ENCODE peak calls at places on chromosomes 7 and 10, in nine cellular contexts. V is K562, E is transverse colon, L is vagina, X is prostate gland, W is stomach, K is esophagus muscularis mucosa, R is GM12878, N is endothelial cell of umbilical vein. M is an unnamed sample.

GRCh38 chr7:130008941-130009847 is 42.0 kb downstream of the ZC3HC1 start:
- DNase-seq in V (no peak), E (peak), L (no peak), X (peak), W (peak), K (no peak), R (no peak), N (peak), M (no peak)

GRCh38 chr7:2956526-2957368 is 86.9 kb downstream of the CARD11 start:
- DNase-seq in V (peak), E (no peak), L (no peak), X (peak), W (no peak), K (no peak), R (no peak), N (peak), M (no peak)

GRCh38 chr10:3469639-3470020 is 297.0 kb upstream of the PITRM1 start:
- DNase-seq in V (no peak), E (no peak), L (no peak), X (no peak), W (no peak), K (no peak), R (no peak), N (no peak), M (no peak)

GRCh38 chr7:78175744-78176143 is 377.2 kb downstream of the PHTF2 start:
- DNase-seq in V (no peak), E (no peak), L (no peak), X (no peak), W (no peak), K (peak), R (no peak), N (peak), M (no peak)

GRCh38 chr10:79399242-79399831 is 46.1 kb downstream of the ZCCHC24 start:
- DNase-seq in V (peak), E (peak), L (peak), X (peak), W (peak), K (no peak), R (no peak), N (peak), M (no peak)

GRCh38 chr7:106344206-106344605 is 59.4 kb upstream of the NAMPT start:
- DNase-seq in V (no peak), E (no peak), L (no peak), X (no peak), W (no peak), K (no peak), R (no peak), N (no peak), M (no peak)

GRCh38 chr7:114656471-114656870 is 241.9 kb downstream of the FOXP2 start:
- DNase-seq in V (no peak), E (no peak), L (no peak), X (no peak), W (no peak), K (no peak), R (no peak), N (no peak), M (no peak)

GRCh38 chr7:16753932-16754571 is 497 bp downstream of the TSPAN13 start:
- DNase-seq in V (peak), E (peak), L (no peak), X (peak), W (peak), K (no peak), R (no peak), N (peak), M (no peak)

GRCh38 chr10:132689721-132690360 is 96.1 kb downstream of the NKX6-2 start:
- DNase-seq in V (no peak), E (no peak), L (no peak), X (no peak), W (no peak), K (no peak), R (no peak), N (no peak), M (no peak)

GRCh38 chr10:125451319-125451718 is 231.6 kb downstream of the TEX36 start:
- DNase-seq in V (no peak), E (no peak), L (no peak), X (no peak), W (no peak), K (peak), R (no peak), N (no peak), M (no peak)

GRCh38 chr10:11177926-11178453 is 160.3 kb downstream of the CELF2 start:
- DNase-seq in V (peak), E (peak), L (peak), X (no peak), W (no peak), K (no peak), R (no peak), N (no peak), M (no peak)

GRCh38 chr10:62017141-62017870 is 115.8 kb downstream of the ARID5B start:
- DNase-seq in V (no peak), E (no peak), L (no peak), X (no peak), W (no peak), K (no peak), R (no peak), N (no peak), M (no peak)

GRCh38 chr10:121112618-121113384 is 261.6 kb downstream of the WDR11 start:
- DNase-seq in V (no peak), E (no peak), L (no peak), X (no peak), W (no peak), K (no peak), R (no peak), N (no peak), M (no peak)

GRCh38 chr7:105691029-105691691 is 109.9 kb upstream of the EFCAB10 start:
- DNase-seq in V (no peak), E (peak), L (no peak), X (no peak), W (no peak), K (no peak), R (no peak), N (peak), M (no peak)

GRCh38 chr10:63539377-63539776 is 18.2 kb downstream of the REEP3 start:
- DNase-seq in V (no peak), E (no peak), L (no peak), X (no peak), W (no peak), K (no peak), R (no peak), N (no peak), M (no peak)

GRCh38 chr10:20254078-20254477 is 437.8 kb downstream of the PLXDC2 start:
- DNase-seq in V (no peak), E (no peak), L (no peak), X (no peak), W (no peak), K (no peak), R (no peak), N (no peak), M (no peak)

GRCh38 chr7:7489546-7489945 is 46.1 kb downstream of the COL28A1 start:
- DNase-seq in V (no peak), E (no peak), L (no peak), X (no peak), W (no peak), K (no peak), R (no peak), N (no peak), M (no peak)

GRCh38 chr10:62084434-62084833 is 182.9 kb downstream of the ARID5B start:
- DNase-seq in V (no peak), E (no peak), L (no peak), X (no peak), W (no peak), K (no peak), R (no peak), N (no peak), M (no peak)

GRCh38 chr10:113527181-113527580 is 25.7 kb upstream of the HABP2 start:
- DNase-seq in V (no peak), E (no peak), L (no peak), X (no peak), W (peak), K (no peak), R (no peak), N (peak), M (no peak)

GRCh38 chr10:44569193-44570091 is 184.5 kb upstream of the CXCL12 start:
- DNase-seq in V (no peak), E (no peak), L (peak), X (no peak), W (no peak), K (no peak), R (no peak), N (peak), M (no peak)

GRCh38 chr10:31961675-31962074 is 33.0 kb upstream of the ARHGAP12 start:
- DNase-seq in V (no peak), E (no peak), L (no peak), X (no peak), W (no peak), K (no peak), R (no peak), N (no peak), M (no peak)

GRCh38 chr10:17872191-17873091 is 63.3 kb downstream of the MRC1 start:
- DNase-seq in V (no peak), E (peak), L (no peak), X (no peak), W (no peak), K (no peak), R (no peak), N (peak), M (no peak)

GRCh38 chr7:94364816-94365215 is 29.9 kb upstream of the COL1A2 start:
- DNase-seq in V (no peak), E (no peak), L (no peak), X (no peak), W (no peak), K (no peak), R (no peak), N (no peak), M (no peak)

GRCh38 chr7:94367940-94368339 is 26.8 kb upstream of the COL1A2 start:
- DNase-seq in V (no peak), E (no peak), L (no peak), X (no peak), W (no peak), K (no peak), R (no peak), N (no peak), M (no peak)

GRCh38 chr7:94366163-94366562 is 28.5 kb upstream of the COL1A2 start:
- DNase-seq in V (no peak), E (no peak), L (no peak), X (no peak), W (no peak), K (no peak), R (no peak), N (no peak), M (no peak)

GRCh38 chr7:94366827-94367226 is 27.9 kb upstream of the COL1A2 start:
- DNase-seq in V (no peak), E (no peak), L (no peak), X (no peak), W (no peak), K (no peak), R (no peak), N (no peak), M (no peak)

GRCh38 chr7:94368371-94368791 is 26.3 kb upstream of the COL1A2 start:
- DNase-seq in V (no peak), E (no peak), L (no peak), X (no peak), W (no peak), K (no peak), R (no peak), N (peak), M (no peak)
- TF ChIP-seq POLR2AphosphoS5 in V (no peak), E (peak), L (peak), X (no peak), W (no peak), K (peak), R (no peak), N (no peak), M (no peak)

GRCh38 chr10:109067051-109067450 is 856.3 kb downstream of the XPNPEP1 start:
- DNase-seq in V (no peak), E (no peak), L (no peak), X (no peak), W (no peak), K (no peak), R (no peak), N (no peak), M (no peak)
- TF ChIP-seq POLR2AphosphoS5 in V (no peak), E (no peak), L (no peak), X (no peak), W (no peak), K (no peak), R (no peak), N (no peak), M (no peak)

GRCh38 chr7:151851160-151851751 is 25.7 kb downstream of the PRKAG2 start:
- DNase-seq in V (no peak), E (no peak), L (no peak), X (peak), W (peak), K (no peak), R (peak), N (no peak), M (no peak)
- TF ChIP-seq POLR2AphosphoS5 in V (no peak), E (no peak), L (no peak), X (peak), W (no peak), K (no peak), R (no peak), N (no peak), M (no peak)

DNA sequence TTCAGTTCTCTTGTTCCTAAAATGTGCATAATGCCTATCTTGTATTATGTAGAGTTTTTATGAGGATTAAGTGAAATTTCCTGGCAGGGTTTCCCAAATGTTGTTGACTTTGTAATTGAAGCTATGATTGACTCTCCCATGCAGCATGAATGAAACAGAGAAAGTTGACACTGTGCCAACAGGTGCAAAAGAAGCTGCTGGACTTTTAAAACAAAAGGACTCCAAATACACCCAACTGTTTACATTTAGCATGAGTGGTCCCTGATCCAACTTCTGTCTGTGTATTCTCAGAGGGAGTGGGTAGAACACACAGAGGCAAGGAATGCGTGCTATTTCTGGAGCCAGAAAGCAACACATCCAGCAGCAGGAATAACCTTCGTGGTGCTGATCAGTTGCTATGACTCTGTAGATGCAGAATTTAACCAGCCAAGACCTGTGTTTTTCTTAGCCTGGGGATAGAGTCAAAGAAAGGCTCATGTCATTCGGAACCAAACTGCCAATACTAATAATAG is 14.4 kb upstream of the RBM20 start:
- DNase-seq in V (no peak), E (no peak), L (no peak), X (peak), W (no peak), K (peak), R (no peak), N (no peak), M (no peak)
- TF ChIP-seq POLR2AphosphoS5 in V (no peak), E (peak), L (no peak), X (peak), W (no peak), K (peak), R (no peak), N (no peak), M (no peak)